ENCODE peak calls at places on chromosomes 13 and 19, in five cellular contexts. G is aorta; F is non-pigmented ciliary epithelial cell; V is ureter; D is effector memory CD4-positive, alpha-beta T cell. W is an unnamed sample.

GRCh38 chr13:31930901-31931522 is 100.6 kb upstream of the FRY start:
- DNase-seq in F (no peak), D (no peak), G (no peak), V (no peak), W (no peak)

GRCh38 chr13:61110804-61111203 is 304.8 kb downstream of the PCDH20 start:
- DNase-seq in V (no peak), D (no peak), G (no peak), F (no peak), W (no peak)

GRCh38 chr19:3360494-3361383 is 5.6 kb upstream of the NFIC start:
- DNase-seq in V (peak), F (no peak), G (peak), D (peak), W (peak)

GRCh38 chr13:30322428-30322827 is 15.1 kb upstream of the KATNAL1 start:
- DNase-seq in V (no peak), F (no peak), G (no peak), D (no peak), W (no peak)

GRCh38 chr19:35019144-35019543 is 11.1 kb upstream of the SCN1B start:
- DNase-seq in F (no peak), G (peak), V (no peak), D (no peak), W (no peak)

GRCh38 chr13:58340895-58341294 is 709.4 kb downstream of the PCDH17 start:
- DNase-seq in D (no peak), G (no peak), F (no peak), V (no peak), W (no peak)

GRCh38 chr13:22432690-22433089 is 748.1 kb upstream of the SGCG start:
- DNase-seq in D (no peak), G (no peak), F (no peak), V (no peak), W (no peak)

GRCh38 chr13:67914535-67914934 is 684.4 kb upstream of the PCDH9 start:
- DNase-seq in V (no peak), D (no peak), G (peak), F (no peak), W (no peak)

GRCh38 chr19:2477141-2477710 is 1.3 kb downstream of the GADD45B start:
- DNase-seq in F (no peak), D (no peak), V (no peak), G (peak), W (peak)

GRCh38 chr19:12052571-12053169 is at the start of gene ZNF878:
- DNase-seq in D (no peak), V (peak), F (peak), G (peak), W (peak)

GRCh38 chr13:98105929-98106336 is 37.0 kb upstream of the FARP1 start:
- DNase-seq in V (no peak), F (no peak), G (no peak), D (no peak), W (no peak)

GRCh38 chr19:10220695-10221094 is 10.4 kb downstream of the S1PR2 start:
- DNase-seq in F (no peak), D (no peak), G (no peak), V (no peak), W (no peak)

GRCh38 chr19:48568345-48568886 is 16.4 kb downstream of the SULT2B1 start:
- DNase-seq in V (peak), F (no peak), G (peak), D (no peak), W (no peak)

GRCh38 chr19:41276231-41276630 is 12.1 kb downstream of the HNRNPUL1 start:
- DNase-seq in V (no peak), F (no peak), D (no peak), G (no peak), W (no peak)

GRCh38 chr13:27354379-27354778 is 70.0 kb upstream of the GTF3A start:
- DNase-seq in V (no peak), F (no peak), D (no peak), G (no peak), W (no peak)

GRCh38 chr19:57263244-57263643 is 17.0 kb upstream of the ZNF460 start:
- DNase-seq in G (no peak), V (no peak), F (no peak), D (no peak), W (no peak)

GRCh38 chr19:18939922-18940775 is 868 bp downstream of the HOMER3 start:
- DNase-seq in G (peak), V (peak), D (no peak), F (no peak), W (no peak)

GRCh38 chr13:98890186-98890585 is 87.7 kb downstream of the DOCK9 start:
- DNase-seq in F (peak), G (no peak), V (no peak), D (no peak), W (no peak)

GRCh38 chr19:44643605-44644390 is at the start of gene PVR:
- DNase-seq in F (no peak), V (peak), G (peak), D (no peak), W (peak)

GRCh38 chr13:28623782-28624706 is 34.9 kb upstream of the POMP start:
- DNase-seq in V (no peak), F (no peak), D (no peak), G (no peak), W (no peak)

GRCh38 chr13:36344886-36345437 is 1.2 kb downstream of the SPART start:
- DNase-seq in F (no peak), D (peak), G (no peak), V (no peak), W (no peak)